ENCODE peak calls at places on chromosomes 3 and 15, in six cellular contexts. P, A, Y, K, S and R are unnamed samples.
A peak's percentile ranks its signal among the peaks of the same experiment; 100 is the strongest.

GRCh38 chr15:36313021-36313420 is 266.4 kb upstream of the CDIN1 start:
- DNase-seq in P (no peak), K (no peak), A (no peak), S (no peak), Y (no peak), R (no peak)

GRCh38 chr15:48427479-48427878 is 96.2 kb downstream of the DUT start:
- DNase-seq in Y (no peak), P (no peak), K (no peak), S (no peak), A (no peak), R (no peak)

GRCh38 chr3:191210032-191210431 is 11.0 kb downstream of the OSTN start:
- DNase-seq in P (no peak), K (no peak), Y (no peak), S (no peak), A (no peak), R (no peak)

GRCh38 chr3:190911382-190911781 is 48.9 kb upstream of the GMNC start:
- DNase-seq in S (no peak), A (no peak), K (no peak), Y (no peak), P (peak; percentile 16), R (no peak)

GRCh38 chr3:126287536-126288181 is 69.5 kb downstream of the KLF15 start:
- DNase-seq in K (no peak), S (peak; percentile 41), Y (no peak), A (peak; percentile 34), P (peak; percentile 21), R (peak; percentile 78)

GRCh38 chr15:101206173-101206572 is 45.7 kb downstream of the CHSY1 start:
- DNase-seq in P (no peak), Y (no peak), K (no peak), A (no peak), S (no peak), R (no peak)

GRCh38 chr3:194615221-194615620 is 18.0 kb downstream of the TMEM44 start:
- DNase-seq in A (no peak), Y (no peak), P (no peak), K (no peak), S (no peak), R (no peak)

GRCh38 chr15:74131618-74132191 is 1.3 kb downstream of the ISLR2 start:
- DNase-seq in S (no peak), Y (no peak), P (no peak), A (no peak), K (no peak), R (no peak)

GRCh38 chr3:50550079-50550736 is 17.3 kb downstream of the C3orf18 start:
- DNase-seq in Y (no peak), K (peak; percentile 69), P (no peak), S (peak; percentile 36), A (no peak), R (peak; percentile 86)
- TF ChIP-seq YY1 in Y (no peak), K (no peak), P (no peak), S (no peak), A (peak; percentile 30), R (no peak)

GRCh38 chr3:12707425-12707824 is 43.5 kb upstream of the RAF1 start:
- DNase-seq in Y (no peak), P (no peak), A (no peak), K (no peak), S (no peak), R (no peak)
- TF ChIP-seq SIN3A in Y (no peak), P (no peak), A (no peak), K (no peak), S (no peak), R (no peak)

DNA sequence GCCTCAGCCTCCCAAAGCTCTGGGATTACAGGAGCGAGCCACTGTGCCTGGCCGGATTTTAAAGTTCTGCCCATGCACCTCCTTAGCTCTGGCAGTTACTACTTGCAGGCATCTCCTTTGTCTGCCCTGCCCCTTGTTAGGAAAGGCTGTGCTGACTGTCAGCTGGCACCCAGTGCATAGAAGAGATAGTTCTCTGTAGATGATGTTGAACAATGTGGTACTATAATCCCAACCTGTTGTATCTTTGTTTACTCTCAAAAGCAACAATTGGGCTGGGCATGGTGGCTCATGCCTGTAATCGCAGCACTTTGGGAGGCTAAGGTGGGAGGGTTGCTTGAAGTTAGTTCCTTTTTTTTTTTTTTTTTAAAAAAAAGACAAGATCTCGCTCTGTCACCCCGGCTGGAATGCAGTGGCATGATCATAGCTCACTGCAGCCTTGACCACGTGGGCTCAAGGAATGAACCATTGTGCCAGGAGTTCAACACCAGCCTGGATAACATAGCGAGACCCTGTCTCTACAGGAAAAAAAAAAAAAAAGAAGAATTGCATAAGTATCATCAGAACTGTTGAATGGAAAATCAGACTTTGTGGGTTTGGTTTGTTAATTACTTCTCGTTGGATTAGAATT is 30.6 kb downstream of the FLNB start:
- DNase-seq in K (peak; percentile 32), A (no peak), S (no peak), P (no peak), Y (no peak), R (no peak)
- TF ChIP-seq YY1 in K (no peak), A (no peak), S (no peak), P (no peak), Y (no peak), R (no peak)

GRCh38 chr3:76582632-76583378 is 457.1 kb upstream of the ROBO2 start:
- DNase-seq in S (no peak), Y (no peak), P (no peak), K (no peak), A (no peak), R (no peak)
- TF ChIP-seq SIN3A in S (no peak), Y (no peak), P (no peak), K (no peak), A (no peak), R (no peak)

GRCh38 chr3:51391075-51391565 is at the start of gene RBM15B:
- DNase-seq in S (peak; percentile 90), Y (peak; percentile 80), A (peak; percentile 93), K (peak; percentile 95), P (peak; percentile 92), R (peak; percentile 98)

GRCh38 chr3:51391566-51392300 is 648 bp downstream of the RBM15B start:
- DNase-seq in A (no peak), Y (no peak), P (no peak), S (no peak), K (no peak), R (peak; percentile 65)

GRCh38 chr3:51393564-51393963 is 2.5 kb downstream of the RBM15B start:
- DNase-seq in P (no peak), K (no peak), Y (no peak), S (no peak), A (no peak), R (no peak)

GRCh38 chr3:51393096-51393495 is 2.0 kb downstream of the RBM15B start:
- DNase-seq in A (no peak), S (no peak), K (no peak), P (no peak), Y (no peak), R (no peak)

DNA sequence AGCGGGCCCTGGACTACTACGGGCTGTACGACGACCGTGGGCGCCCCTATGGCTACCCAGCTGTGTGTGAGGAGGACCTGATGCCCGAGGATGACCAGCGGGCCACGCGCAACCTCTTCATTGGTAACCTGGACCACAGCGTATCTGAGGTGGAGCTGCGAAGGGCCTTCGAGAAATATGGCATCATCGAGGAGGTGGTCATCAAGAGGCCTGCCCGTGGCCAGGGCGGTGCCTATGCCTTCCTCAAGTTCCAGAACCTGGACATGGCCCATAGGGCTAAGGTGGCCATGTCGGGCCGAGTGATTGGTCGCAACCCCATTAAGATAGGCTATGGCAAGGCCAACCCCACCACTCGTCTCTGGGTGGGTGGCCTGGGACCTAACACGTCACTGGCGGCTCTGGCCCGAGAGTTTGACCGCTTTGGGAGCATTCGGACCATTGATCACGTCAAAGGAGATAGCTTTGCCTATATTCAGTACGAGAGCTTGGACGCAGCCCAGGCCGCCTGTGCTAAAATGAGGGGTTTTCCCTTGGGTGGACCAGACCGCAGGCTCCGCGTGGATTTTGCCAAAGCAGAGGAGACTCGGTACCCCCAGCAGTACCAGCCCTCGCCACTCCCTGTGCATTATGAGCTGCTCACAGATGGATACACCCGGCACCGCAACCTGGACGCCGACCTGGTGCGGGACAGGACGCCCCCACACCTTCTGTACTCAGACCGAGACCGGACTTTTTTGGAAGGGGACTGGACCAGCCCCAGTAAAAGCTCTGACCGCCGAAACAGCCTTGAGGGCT is 1.4 kb downstream of the RBM15B start:
- DNase-seq in K (no peak), P (no peak), S (no peak), A (no peak), Y (no peak), R (no peak)
- TF ChIP-seq YY1 in K (no peak), P (no peak), S (no peak), A (no peak), Y (no peak), R (no peak)